ENCODE peak calls at places on chromosomes 2 and 18, in seven cellular contexts. K, T, R, B, W, H and I are unnamed samples.

GRCh38 chr2:15557947-15558346 is 3.2 kb downstream of the NBAS start:
- DNase-seq in W (no peak), T (no peak), K (no peak), H (no peak), R (no peak), B (no peak), I (no peak)

GRCh38 chr2:15947431-15947830 is 7.1 kb downstream of the MYCN start:
- DNase-seq in B (no peak), K (no peak), W (no peak), T (no peak), R (no peak), H (no peak), I (no peak)

GRCh38 chr18:8097942-8098341 is 511.3 kb upstream of the RAB12 start:
- DNase-seq in H (no peak), W (no peak), R (no peak), K (no peak), T (no peak), B (no peak), I (no peak)

GRCh38 chr2:197838036-197838435 is 33.6 kb downstream of the PLCL1 start:
- DNase-seq in T (peak), B (no peak), K (no peak), W (no peak), R (peak), H (no peak), I (peak)

GRCh38 chr2:16010951-16011620 is 70.7 kb downstream of the MYCN start:
- DNase-seq in R (no peak), K (no peak), T (no peak), W (no peak), B (no peak), H (no peak), I (no peak)

GRCh38 chr18:57585421-57585820 is 1.1 kb downstream of the FECH start:
- DNase-seq in R (no peak), K (no peak), H (no peak), W (no peak), T (no peak), B (no peak), I (peak)

GRCh38 chr2:105749583-105750399 is 5.1 kb downstream of the NCK2 start:
- DNase-seq in B (no peak), H (no peak), R (peak), K (no peak), W (no peak), T (no peak), I (peak)

GRCh38 chr18:75538727-75539126 is 111.2 kb upstream of the SMIM21 start:
- DNase-seq in H (no peak), T (no peak), W (no peak), R (no peak), K (no peak), B (no peak), I (peak)